ENCODE peak calls at places on chromosome 4, in seven cellular contexts. One of them, this sample, is unnamed.

GRCh38 chr4:8606966-8607365 is 14.4 kb downstream of the CPZ start:
- DNase-seq in activated B cell treated with CpG ODN at 0.5 μM for 24 hours: no peak
- DNase-seq in HTR-8/SVneo: no peak
- DNase-seq in T-helper 1 cell: no peak
- DNase-seq in fibroblast of lung: no peak
- DNase-seq in CD8-positive, alpha-beta T cell: no peak
- DNase-seq in stimulated activated naive B cell treated with anti-CD40 and anti-IgM and Interleukin-4, amounts not matched to agents 10 μg/mL and 1 μg/mL and 100 μg/mL, for 72 hours: no peak
- DNase-seq in this sample: no peak

GRCh38 chr4:32429151-32429550 is 1709.0 kb downstream of the PCDH7 start:
- DNase-seq in activated B cell treated with CpG ODN at 0.5 μM for 24 hours: no peak
- DNase-seq in HTR-8/SVneo: no peak
- DNase-seq in T-helper 1 cell: no peak
- DNase-seq in fibroblast of lung: no peak
- DNase-seq in CD8-positive, alpha-beta T cell: no peak
- DNase-seq in stimulated activated naive B cell treated with anti-CD40 and anti-IgM and Interleukin-4, amounts not matched to agents 10 μg/mL and 1 μg/mL and 100 μg/mL, for 72 hours: no peak
- DNase-seq in this sample: no peak

GRCh38 chr4:88705805-88706518 is 8.3 kb upstream of the NAP1L5 start:
- DNase-seq in activated B cell treated with CpG ODN at 0.5 μM for 24 hours: no peak
- DNase-seq in HTR-8/SVneo: no peak
- DNase-seq in T-helper 1 cell: no peak
- DNase-seq in fibroblast of lung: peak
- DNase-seq in CD8-positive, alpha-beta T cell: no peak
- DNase-seq in stimulated activated naive B cell treated with anti-CD40 and anti-IgM and Interleukin-4, amounts not matched to agents 10 μg/mL and 1 μg/mL and 100 μg/mL, for 72 hours: no peak
- DNase-seq in this sample: no peak

GRCh38 chr4:171629737-171630136 is 183.5 kb upstream of the GALNTL6 start:
- DNase-seq in activated B cell treated with CpG ODN at 0.5 μM for 24 hours: no peak
- DNase-seq in HTR-8/SVneo: no peak
- DNase-seq in T-helper 1 cell: no peak
- DNase-seq in fibroblast of lung: no peak
- DNase-seq in CD8-positive, alpha-beta T cell: no peak
- DNase-seq in stimulated activated naive B cell treated with anti-CD40 and anti-IgM and Interleukin-4, amounts not matched to agents 10 μg/mL and 1 μg/mL and 100 μg/mL, for 72 hours: no peak
- DNase-seq in this sample: no peak

GRCh38 chr4:55742655-55743191 is 76.9 kb upstream of the EXOC1L start:
- DNase-seq in activated B cell treated with CpG ODN at 0.5 μM for 24 hours: no peak
- DNase-seq in HTR-8/SVneo: no peak
- DNase-seq in T-helper 1 cell: no peak
- DNase-seq in fibroblast of lung: peak
- DNase-seq in CD8-positive, alpha-beta T cell: no peak
- DNase-seq in stimulated activated naive B cell treated with anti-CD40 and anti-IgM and Interleukin-4, amounts not matched to agents 10 μg/mL and 1 μg/mL and 100 μg/mL, for 72 hours: no peak
- DNase-seq in this sample: no peak

GRCh38 chr4:142984871-142985585 is 138.9 kb upstream of the INPP4B start:
- DNase-seq in activated B cell treated with CpG ODN at 0.5 μM for 24 hours: no peak
- DNase-seq in HTR-8/SVneo: peak
- DNase-seq in T-helper 1 cell: no peak
- DNase-seq in fibroblast of lung: peak
- DNase-seq in CD8-positive, alpha-beta T cell: no peak
- DNase-seq in stimulated activated naive B cell treated with anti-CD40 and anti-IgM and Interleukin-4, amounts not matched to agents 10 μg/mL and 1 μg/mL and 100 μg/mL, for 72 hours: no peak
- DNase-seq in this sample: no peak

GRCh38 chr4:93764647-93765246 is 63.8 kb upstream of the ATOH1 start:
- DNase-seq in activated B cell treated with CpG ODN at 0.5 μM for 24 hours: no peak
- DNase-seq in HTR-8/SVneo: peak
- DNase-seq in T-helper 1 cell: peak
- DNase-seq in fibroblast of lung: peak
- DNase-seq in CD8-positive, alpha-beta T cell: no peak
- DNase-seq in stimulated activated naive B cell treated with anti-CD40 and anti-IgM and Interleukin-4, amounts not matched to agents 10 μg/mL and 1 μg/mL and 100 μg/mL, for 72 hours: no peak
- DNase-seq in this sample: peak

GRCh38 chr4:107034982-107035710 is 967 bp downstream of the DKK2 start:
- DNase-seq in activated B cell treated with CpG ODN at 0.5 μM for 24 hours: no peak
- DNase-seq in HTR-8/SVneo: no peak
- DNase-seq in T-helper 1 cell: no peak
- DNase-seq in fibroblast of lung: peak
- DNase-seq in CD8-positive, alpha-beta T cell: no peak
- DNase-seq in stimulated activated naive B cell treated with anti-CD40 and anti-IgM and Interleukin-4, amounts not matched to agents 10 μg/mL and 1 μg/mL and 100 μg/mL, for 72 hours: no peak
- DNase-seq in this sample: no peak

GRCh38 chr4:168696828-168697227 is 200.0 kb downstream of the PALLD start:
- DNase-seq in activated B cell treated with CpG ODN at 0.5 μM for 24 hours: no peak
- DNase-seq in HTR-8/SVneo: no peak
- DNase-seq in T-helper 1 cell: no peak
- DNase-seq in fibroblast of lung: no peak
- DNase-seq in CD8-positive, alpha-beta T cell: no peak
- DNase-seq in stimulated activated naive B cell treated with anti-CD40 and anti-IgM and Interleukin-4, amounts not matched to agents 10 μg/mL and 1 μg/mL and 100 μg/mL, for 72 hours: no peak
- DNase-seq in this sample: no peak

GRCh38 chr4:7201351-7202305 is 9.3 kb downstream of the SORCS2 start:
- DNase-seq in activated B cell treated with CpG ODN at 0.5 μM for 24 hours: no peak
- DNase-seq in HTR-8/SVneo: no peak
- DNase-seq in T-helper 1 cell: no peak
- DNase-seq in fibroblast of lung: no peak
- DNase-seq in CD8-positive, alpha-beta T cell: no peak
- DNase-seq in stimulated activated naive B cell treated with anti-CD40 and anti-IgM and Interleukin-4, amounts not matched to agents 10 μg/mL and 1 μg/mL and 100 μg/mL, for 72 hours: no peak
- DNase-seq in this sample: no peak

GRCh38 chr4:14700544-14700943 is 301.7 kb upstream of the CPEB2 start:
- DNase-seq in activated B cell treated with CpG ODN at 0.5 μM for 24 hours: no peak
- DNase-seq in HTR-8/SVneo: no peak
- DNase-seq in T-helper 1 cell: no peak
- DNase-seq in fibroblast of lung: no peak
- DNase-seq in CD8-positive, alpha-beta T cell: no peak
- DNase-seq in stimulated activated naive B cell treated with anti-CD40 and anti-IgM and Interleukin-4, amounts not matched to agents 10 μg/mL and 1 μg/mL and 100 μg/mL, for 72 hours: no peak
- DNase-seq in this sample: no peak

GRCh38 chr4:104879367-104879766 is 267.3 kb upstream of the TET2 start:
- DNase-seq in activated B cell treated with CpG ODN at 0.5 μM for 24 hours: no peak
- DNase-seq in HTR-8/SVneo: no peak
- DNase-seq in T-helper 1 cell: peak
- DNase-seq in fibroblast of lung: no peak
- DNase-seq in CD8-positive, alpha-beta T cell: no peak
- DNase-seq in stimulated activated naive B cell treated with anti-CD40 and anti-IgM and Interleukin-4, amounts not matched to agents 10 μg/mL and 1 μg/mL and 100 μg/mL, for 72 hours: no peak
- DNase-seq in this sample: peak

GRCh38 chr4:26135331-26135730 is 185.5 kb upstream of the RBPJ start:
- DNase-seq in activated B cell treated with CpG ODN at 0.5 μM for 24 hours: no peak
- DNase-seq in HTR-8/SVneo: no peak
- DNase-seq in T-helper 1 cell: no peak
- DNase-seq in fibroblast of lung: no peak
- DNase-seq in CD8-positive, alpha-beta T cell: no peak
- DNase-seq in stimulated activated naive B cell treated with anti-CD40 and anti-IgM and Interleukin-4, amounts not matched to agents 10 μg/mL and 1 μg/mL and 100 μg/mL, for 72 hours: no peak
- DNase-seq in this sample: no peak

GRCh38 chr4:51851937-51852290 is 9.0 kb downstream of the DCUN1D4 start:
- DNase-seq in activated B cell treated with CpG ODN at 0.5 μM for 24 hours: no peak
- DNase-seq in HTR-8/SVneo: no peak
- DNase-seq in T-helper 1 cell: no peak
- DNase-seq in fibroblast of lung: no peak
- DNase-seq in CD8-positive, alpha-beta T cell: no peak
- DNase-seq in stimulated activated naive B cell treated with anti-CD40 and anti-IgM and Interleukin-4, amounts not matched to agents 10 μg/mL and 1 μg/mL and 100 μg/mL, for 72 hours: no peak
- DNase-seq in this sample: no peak

GRCh38 chr4:123361195-123361861 is 35.3 kb upstream of the SPRY1 start:
- DNase-seq in activated B cell treated with CpG ODN at 0.5 μM for 24 hours: no peak
- DNase-seq in HTR-8/SVneo: no peak
- DNase-seq in T-helper 1 cell: no peak
- DNase-seq in fibroblast of lung: peak
- DNase-seq in CD8-positive, alpha-beta T cell: no peak
- DNase-seq in stimulated activated naive B cell treated with anti-CD40 and anti-IgM and Interleukin-4, amounts not matched to agents 10 μg/mL and 1 μg/mL and 100 μg/mL, for 72 hours: no peak
- DNase-seq in this sample: no peak

GRCh38 chr4:38867478-38868054 is at the start of gene FAM114A1:
- DNase-seq in activated B cell treated with CpG ODN at 0.5 μM for 24 hours: peak
- DNase-seq in HTR-8/SVneo: peak
- DNase-seq in T-helper 1 cell: peak
- DNase-seq in fibroblast of lung: peak
- DNase-seq in CD8-positive, alpha-beta T cell: no peak
- DNase-seq in stimulated activated naive B cell treated with anti-CD40 and anti-IgM and Interleukin-4, amounts not matched to agents 10 μg/mL and 1 μg/mL and 100 μg/mL, for 72 hours: peak
- DNase-seq in this sample: no peak

GRCh38 chr4:7988437-7988836 is 48.8 kb upstream of the AFAP1 start:
- DNase-seq in activated B cell treated with CpG ODN at 0.5 μM for 24 hours: no peak
- DNase-seq in HTR-8/SVneo: no peak
- DNase-seq in T-helper 1 cell: no peak
- DNase-seq in fibroblast of lung: peak
- DNase-seq in CD8-positive, alpha-beta T cell: no peak
- DNase-seq in stimulated activated naive B cell treated with anti-CD40 and anti-IgM and Interleukin-4, amounts not matched to agents 10 μg/mL and 1 μg/mL and 100 μg/mL, for 72 hours: no peak
- DNase-seq in this sample: no peak

GRCh38 chr4:114225462-114225861 is 246.0 kb upstream of the ARSJ start:
- DNase-seq in activated B cell treated with CpG ODN at 0.5 μM for 24 hours: no peak
- DNase-seq in HTR-8/SVneo: no peak
- DNase-seq in T-helper 1 cell: no peak
- DNase-seq in fibroblast of lung: no peak
- DNase-seq in CD8-positive, alpha-beta T cell: no peak
- DNase-seq in stimulated activated naive B cell treated with anti-CD40 and anti-IgM and Interleukin-4, amounts not matched to agents 10 μg/mL and 1 μg/mL and 100 μg/mL, for 72 hours: no peak
- DNase-seq in this sample: peak

GRCh38 chr4:152935661-152936445 is at the start of gene FHDC1:
- DNase-seq in activated B cell treated with CpG ODN at 0.5 μM for 24 hours: peak
- DNase-seq in HTR-8/SVneo: peak
- DNase-seq in T-helper 1 cell: no peak
- DNase-seq in fibroblast of lung: no peak
- DNase-seq in CD8-positive, alpha-beta T cell: no peak
- DNase-seq in stimulated activated naive B cell treated with anti-CD40 and anti-IgM and Interleukin-4, amounts not matched to agents 10 μg/mL and 1 μg/mL and 100 μg/mL, for 72 hours: no peak
- DNase-seq in this sample: no peak

GRCh38 chr4:103450693-103451092 is 252.6 kb upstream of the CENPE start:
- DNase-seq in activated B cell treated with CpG ODN at 0.5 μM for 24 hours: no peak
- DNase-seq in HTR-8/SVneo: no peak
- DNase-seq in T-helper 1 cell: no peak
- DNase-seq in fibroblast of lung: no peak
- DNase-seq in CD8-positive, alpha-beta T cell: no peak
- DNase-seq in stimulated activated naive B cell treated with anti-CD40 and anti-IgM and Interleukin-4, amounts not matched to agents 10 μg/mL and 1 μg/mL and 100 μg/mL, for 72 hours: no peak
- DNase-seq in this sample: no peak

GRCh38 chr4:11079171-11079570 is 349.5 kb downstream of the HS3ST1 start:
- DNase-seq in activated B cell treated with CpG ODN at 0.5 μM for 24 hours: no peak
- DNase-seq in HTR-8/SVneo: no peak
- DNase-seq in T-helper 1 cell: no peak
- DNase-seq in fibroblast of lung: no peak
- DNase-seq in CD8-positive, alpha-beta T cell: no peak
- DNase-seq in stimulated activated naive B cell treated with anti-CD40 and anti-IgM and Interleukin-4, amounts not matched to agents 10 μg/mL and 1 μg/mL and 100 μg/mL, for 72 hours: no peak
- DNase-seq in this sample: no peak

GRCh38 chr4:2795558-2796260 is 2.8 kb downstream of the SH3BP2 start:
- DNase-seq in activated B cell treated with CpG ODN at 0.5 μM for 24 hours: peak
- DNase-seq in HTR-8/SVneo: no peak
- DNase-seq in T-helper 1 cell: no peak
- DNase-seq in fibroblast of lung: no peak
- DNase-seq in CD8-positive, alpha-beta T cell: no peak
- DNase-seq in stimulated activated naive B cell treated with anti-CD40 and anti-IgM and Interleukin-4, amounts not matched to agents 10 μg/mL and 1 μg/mL and 100 μg/mL, for 72 hours: no peak
- DNase-seq in this sample: no peak

GRCh38 chr4:15034071-15034764 is 31.9 kb downstream of the CPEB2 start:
- DNase-seq in activated B cell treated with CpG ODN at 0.5 μM for 24 hours: no peak
- DNase-seq in HTR-8/SVneo: no peak
- DNase-seq in T-helper 1 cell: no peak
- DNase-seq in fibroblast of lung: no peak
- DNase-seq in CD8-positive, alpha-beta T cell: no peak
- DNase-seq in stimulated activated naive B cell treated with anti-CD40 and anti-IgM and Interleukin-4, amounts not matched to agents 10 μg/mL and 1 μg/mL and 100 μg/mL, for 72 hours: no peak
- DNase-seq in this sample: no peak

GRCh38 chr4:94743838-94744237 is 13.9 kb upstream of the BMPR1B start:
- DNase-seq in activated B cell treated with CpG ODN at 0.5 μM for 24 hours: no peak
- DNase-seq in HTR-8/SVneo: no peak
- DNase-seq in T-helper 1 cell: no peak
- DNase-seq in fibroblast of lung: no peak
- DNase-seq in CD8-positive, alpha-beta T cell: no peak
- DNase-seq in stimulated activated naive B cell treated with anti-CD40 and anti-IgM and Interleukin-4, amounts not matched to agents 10 μg/mL and 1 μg/mL and 100 μg/mL, for 72 hours: no peak
- DNase-seq in this sample: no peak

GRCh38 chr4:148335133-148335532 is 107.1 kb downstream of the NR3C2 start:
- DNase-seq in activated B cell treated with CpG ODN at 0.5 μM for 24 hours: no peak
- DNase-seq in HTR-8/SVneo: no peak
- DNase-seq in T-helper 1 cell: no peak
- DNase-seq in fibroblast of lung: no peak
- DNase-seq in CD8-positive, alpha-beta T cell: no peak
- DNase-seq in stimulated activated naive B cell treated with anti-CD40 and anti-IgM and Interleukin-4, amounts not matched to agents 10 μg/mL and 1 μg/mL and 100 μg/mL, for 72 hours: no peak
- DNase-seq in this sample: no peak

GRCh38 chr4:71449878-71450277 is 111.1 kb downstream of the SLC4A4 start:
- DNase-seq in activated B cell treated with CpG ODN at 0.5 μM for 24 hours: no peak
- DNase-seq in HTR-8/SVneo: no peak
- DNase-seq in T-helper 1 cell: no peak
- DNase-seq in fibroblast of lung: no peak
- DNase-seq in CD8-positive, alpha-beta T cell: no peak
- DNase-seq in stimulated activated naive B cell treated with anti-CD40 and anti-IgM and Interleukin-4, amounts not matched to agents 10 μg/mL and 1 μg/mL and 100 μg/mL, for 72 hours: no peak
- DNase-seq in this sample: no peak

GRCh38 chr4:103422467-103423219 is 224.5 kb upstream of the CENPE start:
- DNase-seq in activated B cell treated with CpG ODN at 0.5 μM for 24 hours: no peak
- DNase-seq in HTR-8/SVneo: no peak
- DNase-seq in T-helper 1 cell: no peak
- DNase-seq in fibroblast of lung: no peak
- DNase-seq in CD8-positive, alpha-beta T cell: no peak
- DNase-seq in stimulated activated naive B cell treated with anti-CD40 and anti-IgM and Interleukin-4, amounts not matched to agents 10 μg/mL and 1 μg/mL and 100 μg/mL, for 72 hours: no peak
- DNase-seq in this sample: no peak

GRCh38 chr4:144634978-144635747 is 10.8 kb upstream of the HHIP start:
- DNase-seq in activated B cell treated with CpG ODN at 0.5 μM for 24 hours: no peak
- DNase-seq in HTR-8/SVneo: no peak
- DNase-seq in T-helper 1 cell: no peak
- DNase-seq in fibroblast of lung: no peak
- DNase-seq in CD8-positive, alpha-beta T cell: no peak
- DNase-seq in stimulated activated naive B cell treated with anti-CD40 and anti-IgM and Interleukin-4, amounts not matched to agents 10 μg/mL and 1 μg/mL and 100 μg/mL, for 72 hours: no peak
- DNase-seq in this sample: no peak

GRCh38 chr4:4384837-4385236 is 2.1 kb upstream of the NSG1 start:
- DNase-seq in activated B cell treated with CpG ODN at 0.5 μM for 24 hours: no peak
- DNase-seq in HTR-8/SVneo: no peak
- DNase-seq in T-helper 1 cell: no peak
- DNase-seq in fibroblast of lung: no peak
- DNase-seq in CD8-positive, alpha-beta T cell: no peak
- DNase-seq in stimulated activated naive B cell treated with anti-CD40 and anti-IgM and Interleukin-4, amounts not matched to agents 10 μg/mL and 1 μg/mL and 100 μg/mL, for 72 hours: no peak
- DNase-seq in this sample: no peak

GRCh38 chr4:37890501-37891220 is at the start of gene TBC1D1:
- DNase-seq in activated B cell treated with CpG ODN at 0.5 μM for 24 hours: peak
- DNase-seq in HTR-8/SVneo: peak
- DNase-seq in T-helper 1 cell: peak
- DNase-seq in fibroblast of lung: no peak
- DNase-seq in CD8-positive, alpha-beta T cell: peak
- DNase-seq in stimulated activated naive B cell treated with anti-CD40 and anti-IgM and Interleukin-4, amounts not matched to agents 10 μg/mL and 1 μg/mL and 100 μg/mL, for 72 hours: peak
- DNase-seq in this sample: no peak

GRCh38 chr4:183094393-183095198 is 4.5 kb upstream of the WWC2 start:
- DNase-seq in activated B cell treated with CpG ODN at 0.5 μM for 24 hours: no peak
- DNase-seq in HTR-8/SVneo: no peak
- DNase-seq in T-helper 1 cell: no peak
- DNase-seq in fibroblast of lung: no peak
- DNase-seq in CD8-positive, alpha-beta T cell: no peak
- DNase-seq in stimulated activated naive B cell treated with anti-CD40 and anti-IgM and Interleukin-4, amounts not matched to agents 10 μg/mL and 1 μg/mL and 100 μg/mL, for 72 hours: no peak
- DNase-seq in this sample: no peak

GRCh38 chr4:94804613-94805012 is 46.9 kb downstream of the BMPR1B start:
- DNase-seq in activated B cell treated with CpG ODN at 0.5 μM for 24 hours: no peak
- DNase-seq in HTR-8/SVneo: no peak
- DNase-seq in T-helper 1 cell: no peak
- DNase-seq in fibroblast of lung: no peak
- DNase-seq in CD8-positive, alpha-beta T cell: no peak
- DNase-seq in stimulated activated naive B cell treated with anti-CD40 and anti-IgM and Interleukin-4, amounts not matched to agents 10 μg/mL and 1 μg/mL and 100 μg/mL, for 72 hours: no peak
- DNase-seq in this sample: no peak

GRCh38 chr4:5399790-5400421 is 308.5 kb downstream of the EVC2 start:
- DNase-seq in activated B cell treated with CpG ODN at 0.5 μM for 24 hours: no peak
- DNase-seq in HTR-8/SVneo: peak
- DNase-seq in T-helper 1 cell: no peak
- DNase-seq in fibroblast of lung: peak
- DNase-seq in CD8-positive, alpha-beta T cell: no peak
- DNase-seq in stimulated activated naive B cell treated with anti-CD40 and anti-IgM and Interleukin-4, amounts not matched to agents 10 μg/mL and 1 μg/mL and 100 μg/mL, for 72 hours: no peak
- DNase-seq in this sample: no peak

GRCh38 chr4:104677122-104677521 is 182.4 kb upstream of the CXXC4 start:
- DNase-seq in activated B cell treated with CpG ODN at 0.5 μM for 24 hours: no peak
- DNase-seq in HTR-8/SVneo: no peak
- DNase-seq in T-helper 1 cell: no peak
- DNase-seq in fibroblast of lung: no peak
- DNase-seq in CD8-positive, alpha-beta T cell: no peak
- DNase-seq in stimulated activated naive B cell treated with anti-CD40 and anti-IgM and Interleukin-4, amounts not matched to agents 10 μg/mL and 1 μg/mL and 100 μg/mL, for 72 hours: no peak
- DNase-seq in this sample: peak

GRCh38 chr4:138616775-138617174 is 374.6 kb upstream of the SLC7A11 start:
- DNase-seq in activated B cell treated with CpG ODN at 0.5 μM for 24 hours: no peak
- DNase-seq in HTR-8/SVneo: no peak
- DNase-seq in T-helper 1 cell: no peak
- DNase-seq in fibroblast of lung: peak
- DNase-seq in CD8-positive, alpha-beta T cell: no peak
- DNase-seq in stimulated activated naive B cell treated with anti-CD40 and anti-IgM and Interleukin-4, amounts not matched to agents 10 μg/mL and 1 μg/mL and 100 μg/mL, for 72 hours: no peak
- DNase-seq in this sample: no peak

GRCh38 chr4:1644906-1645657 is 39.0 kb downstream of the FAM53A start:
- DNase-seq in activated B cell treated with CpG ODN at 0.5 μM for 24 hours: no peak
- DNase-seq in HTR-8/SVneo: no peak
- DNase-seq in T-helper 1 cell: no peak
- DNase-seq in fibroblast of lung: peak
- DNase-seq in CD8-positive, alpha-beta T cell: no peak
- DNase-seq in stimulated activated naive B cell treated with anti-CD40 and anti-IgM and Interleukin-4, amounts not matched to agents 10 μg/mL and 1 μg/mL and 100 μg/mL, for 72 hours: no peak
- DNase-seq in this sample: no peak

GRCh38 chr4:15809058-15809457 is 30.9 kb downstream of the CD38 start:
- DNase-seq in activated B cell treated with CpG ODN at 0.5 μM for 24 hours: no peak
- DNase-seq in HTR-8/SVneo: no peak
- DNase-seq in T-helper 1 cell: peak
- DNase-seq in fibroblast of lung: no peak
- DNase-seq in CD8-positive, alpha-beta T cell: no peak
- DNase-seq in stimulated activated naive B cell treated with anti-CD40 and anti-IgM and Interleukin-4, amounts not matched to agents 10 μg/mL and 1 μg/mL and 100 μg/mL, for 72 hours: peak
- DNase-seq in this sample: no peak

GRCh38 chr4:53497446-53498069 is 93.7 kb downstream of the LNX1 start:
- DNase-seq in activated B cell treated with CpG ODN at 0.5 μM for 24 hours: no peak
- DNase-seq in HTR-8/SVneo: no peak
- DNase-seq in T-helper 1 cell: no peak
- DNase-seq in fibroblast of lung: peak
- DNase-seq in CD8-positive, alpha-beta T cell: no peak
- DNase-seq in stimulated activated naive B cell treated with anti-CD40 and anti-IgM and Interleukin-4, amounts not matched to agents 10 μg/mL and 1 μg/mL and 100 μg/mL, for 72 hours: no peak
- DNase-seq in this sample: no peak